ENCODE peak calls at places on chromosomes 2 and 18, in seven cellular contexts. One of them, this sample, is unnamed.

GRCh38 chr18:55214969-55215368 is 255.7 kb upstream of the CCDC68 start:
- DNase-seq in GM23248: no peak
- DNase-seq in heart left ventricle: no peak
- DNase-seq in uterus: no peak
- DNase-seq in sigmoid colon: no peak
- DNase-seq in left ventricle myocardium inferior: no peak
- DNase-seq in small intestine: no peak
- DNase-seq in this sample: no peak

GRCh38 chr2:146576301-146576700 is 1268.5 kb upstream of the ACVR2A start:
- DNase-seq in GM23248: peak; percentile 1
- DNase-seq in heart left ventricle: no peak
- DNase-seq in uterus: no peak
- DNase-seq in sigmoid colon: no peak
- DNase-seq in left ventricle myocardium inferior: no peak
- DNase-seq in small intestine: no peak
- DNase-seq in this sample: no peak

GRCh38 chr2:103159018-103159417 is 397.2 kb downstream of the TMEM182 start:
- DNase-seq in GM23248: no peak
- DNase-seq in heart left ventricle: no peak
- DNase-seq in uterus: no peak
- DNase-seq in sigmoid colon: no peak
- DNase-seq in left ventricle myocardium inferior: no peak
- DNase-seq in small intestine: no peak
- DNase-seq in this sample: no peak

GRCh38 chr2:101831351-101831865 is 133.9 kb downstream of the MAP4K4 start:
- DNase-seq in GM23248: peak; percentile 85
- DNase-seq in heart left ventricle: peak; percentile 74
- DNase-seq in uterus: peak; percentile 79
- DNase-seq in sigmoid colon: peak; percentile 84
- DNase-seq in left ventricle myocardium inferior: peak; percentile 74
- DNase-seq in small intestine: peak; percentile 71
- DNase-seq in this sample: peak; percentile 76

GRCh38 chr2:109123586-109124201 is 5.3 kb upstream of the SH3RF3 start:
- DNase-seq in GM23248: no peak
- DNase-seq in heart left ventricle: no peak
- DNase-seq in uterus: no peak
- DNase-seq in sigmoid colon: peak; percentile 43
- DNase-seq in left ventricle myocardium inferior: no peak
- DNase-seq in small intestine: no peak
- DNase-seq in this sample: no peak

GRCh38 chr2:195343942-195344530 is 313.0 kb upstream of the SLC39A10 start:
- DNase-seq in GM23248: peak; percentile 42
- DNase-seq in heart left ventricle: no peak
- DNase-seq in uterus: no peak
- DNase-seq in sigmoid colon: no peak
- DNase-seq in left ventricle myocardium inferior: no peak
- DNase-seq in small intestine: no peak
- DNase-seq in this sample: no peak

GRCh38 chr18:9348079-9348671 is 13.6 kb downstream of the TWSG1 start:
- DNase-seq in GM23248: peak; percentile 51
- DNase-seq in heart left ventricle: no peak
- DNase-seq in uterus: no peak
- DNase-seq in sigmoid colon: no peak
- DNase-seq in left ventricle myocardium inferior: no peak
- DNase-seq in small intestine: no peak
- DNase-seq in this sample: no peak

GRCh38 chr18:31506024-31506742 is 8.2 kb downstream of the DSG2 start:
- DNase-seq in GM23248: peak; percentile 14
- DNase-seq in heart left ventricle: no peak
- DNase-seq in uterus: no peak
- DNase-seq in sigmoid colon: no peak
- DNase-seq in left ventricle myocardium inferior: no peak
- DNase-seq in small intestine: peak; percentile 50
- DNase-seq in this sample: no peak

GRCh38 chr18:51614033-51614432 is 416.6 kb upstream of the MEX3C start:
- DNase-seq in GM23248: peak; percentile 50
- DNase-seq in heart left ventricle: peak; percentile 29
- DNase-seq in uterus: no peak
- DNase-seq in sigmoid colon: no peak
- DNase-seq in left ventricle myocardium inferior: no peak
- DNase-seq in small intestine: no peak
- DNase-seq in this sample: no peak

GRCh38 chr18:23503038-23503966 is at the start of gene RMC1:
- DNase-seq in GM23248: peak; percentile 98
- DNase-seq in heart left ventricle: peak; percentile 97
- DNase-seq in uterus: peak; percentile 95
- DNase-seq in sigmoid colon: peak; percentile 98
- DNase-seq in left ventricle myocardium inferior: peak; percentile 98
- DNase-seq in small intestine: peak; percentile 94
- DNase-seq in this sample: peak; percentile 97

GRCh38 chr2:206083602-206084467 is 2.1 kb downstream of the INO80D start:
- DNase-seq in GM23248: peak; percentile 40
- DNase-seq in heart left ventricle: no peak
- DNase-seq in uterus: no peak
- DNase-seq in sigmoid colon: no peak
- DNase-seq in left ventricle myocardium inferior: no peak
- DNase-seq in small intestine: peak; percentile 75
- DNase-seq in this sample: no peak

GRCh38 chr2:83665894-83666293 is 793.2 kb downstream of the SUCLG1 start:
- DNase-seq in GM23248: peak; percentile 80
- DNase-seq in heart left ventricle: no peak
- DNase-seq in uterus: no peak
- DNase-seq in sigmoid colon: no peak
- DNase-seq in left ventricle myocardium inferior: no peak
- DNase-seq in small intestine: no peak
- DNase-seq in this sample: no peak

GRCh38 chr2:98533547-98533946 is 74.8 kb downstream of the COA5 start:
- DNase-seq in GM23248: no peak
- DNase-seq in heart left ventricle: no peak
- DNase-seq in uterus: no peak
- DNase-seq in sigmoid colon: no peak
- DNase-seq in left ventricle myocardium inferior: no peak
- DNase-seq in small intestine: no peak
- DNase-seq in this sample: no peak

GRCh38 chr2:20523053-20523452 is 76.2 kb downstream of the RHOB start:
- DNase-seq in GM23248: no peak
- DNase-seq in heart left ventricle: no peak
- DNase-seq in uterus: no peak
- DNase-seq in sigmoid colon: peak; percentile 40
- DNase-seq in left ventricle myocardium inferior: no peak
- DNase-seq in small intestine: no peak
- DNase-seq in this sample: no peak

GRCh38 chr2:101359436-101359835 is 27.9 kb downstream of the CREG2 start:
- DNase-seq in GM23248: no peak
- DNase-seq in heart left ventricle: no peak
- DNase-seq in uterus: no peak
- DNase-seq in sigmoid colon: no peak
- DNase-seq in left ventricle myocardium inferior: no peak
- DNase-seq in small intestine: no peak
- DNase-seq in this sample: no peak

DNA sequence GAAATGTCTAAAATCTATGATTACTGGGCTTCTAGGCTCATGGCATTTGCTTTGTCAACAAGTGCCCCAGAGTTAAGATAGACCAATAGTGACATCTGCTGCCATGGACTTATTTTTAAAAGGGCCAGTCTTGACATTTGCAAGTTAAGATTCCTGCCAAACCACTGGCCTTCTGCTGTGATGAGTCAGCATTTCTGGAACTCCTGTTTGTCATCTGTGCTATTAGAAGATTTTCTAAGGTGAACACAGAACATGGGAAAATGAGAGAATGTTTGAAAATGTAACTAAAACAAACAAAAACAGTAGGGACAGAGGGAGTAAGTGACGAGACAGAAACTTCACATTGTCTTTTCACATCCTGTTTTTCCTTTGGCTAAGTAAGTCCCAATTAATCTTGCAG is 93.7 kb upstream of the WDR75 start:
- DNase-seq in GM23248: peak; percentile 96
- DNase-seq in heart left ventricle: no peak
- DNase-seq in uterus: peak; percentile 28
- DNase-seq in sigmoid colon: no peak
- DNase-seq in left ventricle myocardium inferior: no peak
- DNase-seq in small intestine: peak; percentile 47
- DNase-seq in this sample: no peak
- H3K27ac ChIP-seq in GM23248: peak overlapping the region; percentile 76
- H3K27ac ChIP-seq in heart left ventricle: peak overlapping the region; percentile 16
- H3K27ac ChIP-seq in uterus: peak overlapping the region; percentile 51
- H3K27ac ChIP-seq in sigmoid colon: peak overlapping the region; percentile 46
- H3K27ac ChIP-seq in left ventricle myocardium inferior: peak overlapping the region; percentile 61
- H3K27ac ChIP-seq in small intestine: no peak overlapping the region
- H3K27ac ChIP-seq in this sample: no peak overlapping the region

GRCh38 chr2:43087413-43087812 is 139.0 kb downstream of the ZFP36L2 start:
- DNase-seq in GM23248: no peak
- DNase-seq in heart left ventricle: no peak
- DNase-seq in uterus: no peak
- DNase-seq in sigmoid colon: peak; percentile 42
- DNase-seq in left ventricle myocardium inferior: no peak
- DNase-seq in small intestine: no peak
- DNase-seq in this sample: no peak
- H3K27ac ChIP-seq in GM23248: peak overlapping the region; percentile 94
- H3K27ac ChIP-seq in heart left ventricle: peak overlapping the region; percentile 89
- H3K27ac ChIP-seq in uterus: peak overlapping the region; percentile 88
- H3K27ac ChIP-seq in sigmoid colon: peak overlapping the region; percentile 89
- H3K27ac ChIP-seq in left ventricle myocardium inferior: peak overlapping the region; percentile 96
- H3K27ac ChIP-seq in small intestine: peak overlapping the region; percentile 93
- H3K27ac ChIP-seq in this sample: no peak overlapping the region

GRCh38 chr2:96163415-96163767 is 18.2 kb upstream of the DUSP2 start:
- DNase-seq in GM23248: no peak
- DNase-seq in heart left ventricle: no peak
- DNase-seq in uterus: no peak
- DNase-seq in sigmoid colon: no peak
- DNase-seq in left ventricle myocardium inferior: no peak
- DNase-seq in small intestine: no peak
- DNase-seq in this sample: no peak
- H3K27ac ChIP-seq in GM23248: no peak overlapping the region
- H3K27ac ChIP-seq in heart left ventricle: no peak overlapping the region
- H3K27ac ChIP-seq in uterus: no peak overlapping the region
- H3K27ac ChIP-seq in sigmoid colon: no peak overlapping the region
- H3K27ac ChIP-seq in left ventricle myocardium inferior: no peak overlapping the region
- H3K27ac ChIP-seq in small intestine: peak overlapping the region; percentile 87
- H3K27ac ChIP-seq in this sample: peak overlapping the region; percentile 84

GRCh38 chr18:58847383-58848071 is 17.1 kb upstream of the ZNF532 start:
- DNase-seq in GM23248: no peak
- DNase-seq in heart left ventricle: peak; percentile 55
- DNase-seq in uterus: no peak
- DNase-seq in sigmoid colon: no peak
- DNase-seq in left ventricle myocardium inferior: peak; percentile 36
- DNase-seq in small intestine: peak; percentile 42
- DNase-seq in this sample: no peak

GRCh38 chr18:58850784-58851469 is 13.8 kb upstream of the ZNF532 start:
- DNase-seq in GM23248: no peak
- DNase-seq in heart left ventricle: peak; percentile 37
- DNase-seq in uterus: no peak
- DNase-seq in sigmoid colon: peak; percentile 71
- DNase-seq in left ventricle myocardium inferior: no peak
- DNase-seq in small intestine: no peak
- DNase-seq in this sample: no peak

GRCh38 chr18:58846325-58846724 is 18.4 kb upstream of the ZNF532 start:
- DNase-seq in GM23248: no peak
- DNase-seq in heart left ventricle: no peak
- DNase-seq in uterus: no peak
- DNase-seq in sigmoid colon: no peak
- DNase-seq in left ventricle myocardium inferior: no peak
- DNase-seq in small intestine: no peak
- DNase-seq in this sample: no peak

GRCh38 chr18:58845913-58846312 is 18.8 kb upstream of the ZNF532 start:
- DNase-seq in GM23248: no peak
- DNase-seq in heart left ventricle: no peak
- DNase-seq in uterus: no peak
- DNase-seq in sigmoid colon: no peak
- DNase-seq in left ventricle myocardium inferior: no peak
- DNase-seq in small intestine: peak; percentile 15
- DNase-seq in this sample: no peak

GRCh38 chr18:58848685-58849084 is 16.0 kb upstream of the ZNF532 start:
- DNase-seq in GM23248: peak; percentile 43
- DNase-seq in heart left ventricle: no peak
- DNase-seq in uterus: no peak
- DNase-seq in sigmoid colon: no peak
- DNase-seq in left ventricle myocardium inferior: no peak
- DNase-seq in small intestine: no peak
- DNase-seq in this sample: no peak
- H3K27ac ChIP-seq in GM23248: no peak overlapping the region
- H3K27ac ChIP-seq in heart left ventricle: no peak overlapping the region
- H3K27ac ChIP-seq in uterus: no peak overlapping the region
- H3K27ac ChIP-seq in sigmoid colon: no peak overlapping the region
- H3K27ac ChIP-seq in left ventricle myocardium inferior: no peak overlapping the region
- H3K27ac ChIP-seq in small intestine: no peak overlapping the region
- H3K27ac ChIP-seq in this sample: no peak overlapping the region

GRCh38 chr18:1528447-1528846 is 623.8 kb downstream of the ADCYAP1 start:
- DNase-seq in GM23248: no peak
- DNase-seq in heart left ventricle: no peak
- DNase-seq in uterus: no peak
- DNase-seq in sigmoid colon: no peak
- DNase-seq in left ventricle myocardium inferior: no peak
- DNase-seq in small intestine: no peak
- DNase-seq in this sample: no peak
- H3K27ac ChIP-seq in GM23248: no peak overlapping the region
- H3K27ac ChIP-seq in heart left ventricle: no peak overlapping the region
- H3K27ac ChIP-seq in uterus: no peak overlapping the region
- H3K27ac ChIP-seq in sigmoid colon: no peak overlapping the region
- H3K27ac ChIP-seq in left ventricle myocardium inferior: no peak overlapping the region
- H3K27ac ChIP-seq in small intestine: no peak overlapping the region
- H3K27ac ChIP-seq in this sample: no peak overlapping the region

GRCh38 chr2:241465543-241465942 is 42.8 kb downstream of the STK25 start:
- DNase-seq in GM23248: no peak
- DNase-seq in heart left ventricle: no peak
- DNase-seq in uterus: no peak
- DNase-seq in sigmoid colon: no peak
- DNase-seq in left ventricle myocardium inferior: no peak
- DNase-seq in small intestine: no peak
- DNase-seq in this sample: no peak

GRCh38 chr2:241467777-241468570 is 40.4 kb downstream of the STK25 start:
- DNase-seq in GM23248: no peak
- DNase-seq in heart left ventricle: no peak
- DNase-seq in uterus: no peak
- DNase-seq in sigmoid colon: no peak
- DNase-seq in left ventricle myocardium inferior: no peak
- DNase-seq in small intestine: no peak
- DNase-seq in this sample: no peak

GRCh38 chr2:241469746-241470145 is 38.6 kb downstream of the STK25 start:
- DNase-seq in GM23248: no peak
- DNase-seq in heart left ventricle: no peak
- DNase-seq in uterus: no peak
- DNase-seq in sigmoid colon: no peak
- DNase-seq in left ventricle myocardium inferior: no peak
- DNase-seq in small intestine: no peak
- DNase-seq in this sample: no peak

GRCh38 chr2:241463276-241464135 is 44.9 kb downstream of the STK25 start:
- DNase-seq in GM23248: no peak
- DNase-seq in heart left ventricle: no peak
- DNase-seq in uterus: no peak
- DNase-seq in sigmoid colon: no peak
- DNase-seq in left ventricle myocardium inferior: no peak
- DNase-seq in small intestine: no peak
- DNase-seq in this sample: no peak

DNA sequence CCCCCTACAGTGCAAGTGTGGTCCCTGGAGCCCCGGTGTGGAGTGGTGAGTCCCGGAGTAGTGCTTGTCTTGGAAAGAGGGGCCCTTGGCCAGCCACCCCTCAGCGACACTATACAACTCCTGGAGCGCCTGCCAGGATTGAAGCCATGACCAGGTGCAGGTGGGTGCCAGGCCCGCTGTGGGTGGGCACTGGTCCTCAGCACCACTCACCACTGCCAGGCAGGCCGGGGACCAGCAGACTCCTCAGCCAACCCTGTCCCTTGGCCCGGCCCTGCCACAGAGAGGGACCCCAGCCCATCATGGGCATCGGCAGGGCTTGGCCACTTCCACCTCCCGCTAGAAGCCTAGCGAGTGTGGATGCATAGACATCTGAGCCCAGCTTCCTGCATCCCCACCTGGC is 42.2 kb downstream of the STK25 start:
- DNase-seq in GM23248: no peak
- DNase-seq in heart left ventricle: no peak
- DNase-seq in uterus: no peak
- DNase-seq in sigmoid colon: no peak
- DNase-seq in left ventricle myocardium inferior: no peak
- DNase-seq in small intestine: no peak
- DNase-seq in this sample: no peak
- H3K27ac ChIP-seq in GM23248: no peak overlapping the region
- H3K27ac ChIP-seq in heart left ventricle: no peak overlapping the region
- H3K27ac ChIP-seq in uterus: no peak overlapping the region
- H3K27ac ChIP-seq in sigmoid colon: no peak overlapping the region
- H3K27ac ChIP-seq in left ventricle myocardium inferior: no peak overlapping the region
- H3K27ac ChIP-seq in small intestine: no peak overlapping the region
- H3K27ac ChIP-seq in this sample: no peak overlapping the region

This sample was measured in substantia nigra.